ENCODE peak calls at places on chromosomes 3 and 15, in ten cellular contexts. X is activated CD4-positive, alpha-beta T cell treated with anti-CD3 and anti-CD28 coated beads, Interleukin-2, amount 50 U/mL, for 48 hours; J is heart left ventricle; O is NAMALWA; I is hepatocyte; E is ascending aorta; K is fibroblast of mammary gland; Z is mucosa of descending colon; W is left ventricle myocardium superior; C is AG10803. U is an unnamed sample.

GRCh38 chr3:130974201-130974600 is 52.4 kb downstream of the ASTE1 start:
- DNase-seq in I (no peak), C (no peak), O (no peak), K (no peak), E (no peak), Z (no peak), J (no peak), W (no peak), X (no peak), U (no peak)

GRCh38 chr15:69798481-69799315 is 299.0 kb downstream of the TLE3 start:
- DNase-seq in I (no peak), J (no peak), X (no peak), O (no peak), E (peak; percentile 60), C (no peak), K (peak; percentile 28), W (peak; percentile 50), Z (no peak), U (no peak)

GRCh38 chr15:27028836-27029482 is 58.0 kb downstream of the GABRG3 start:
- DNase-seq in J (no peak), X (no peak), K (no peak), Z (no peak), O (no peak), I (no peak), E (no peak), W (no peak), C (peak; percentile 14), U (no peak)

GRCh38 chr3:39990532-39990931 is 181.1 kb downstream of the MYRIP start:
- DNase-seq in K (peak; percentile 73), J (no peak), X (peak; percentile 7), Z (no peak), W (no peak), C (peak; percentile 36), E (no peak), O (peak; percentile 71), I (peak; percentile 58), U (no peak)

GRCh38 chr3:25297667-25298585 is 130.1 kb upstream of the RARB start:
- DNase-seq in W (no peak), K (peak; percentile 60), C (no peak), X (no peak), E (no peak), J (no peak), Z (no peak), I (no peak), O (no peak), U (peak; percentile 69)

GRCh38 chr3:145197051-145197562 is 963.9 kb downstream of the PLOD2 start:
- DNase-seq in X (no peak), O (no peak), Z (no peak), I (peak; percentile 14), J (no peak), W (no peak), C (no peak), K (no peak), E (no peak), U (no peak)

GRCh38 chr15:83284563-83285283 is at the start of gene BNC1:
- DNase-seq in E (no peak), K (no peak), I (peak; percentile 23), C (peak; percentile 26), J (no peak), W (no peak), X (no peak), O (no peak), Z (no peak), U (no peak)

GRCh38 chr3:46664971-46665762 is 28.3 kb downstream of the ALS2CL start:
- DNase-seq in Z (no peak), C (no peak), O (no peak), K (no peak), E (peak; percentile 48), X (no peak), W (peak; percentile 55), I (no peak), J (peak; percentile 39), U (no peak)

GRCh38 chr15:101348643-101349496 is 53.8 kb upstream of the SNRPA1 start:
- DNase-seq in Z (no peak), K (no peak), O (no peak), C (no peak), W (peak; percentile 62), E (no peak), J (no peak), X (no peak), I (no peak), U (no peak)

GRCh38 chr15:74053941-74054529 is 28.3 kb downstream of the GOLGA6A start:
- DNase-seq in O (peak; percentile 79), C (peak; percentile 95), K (peak; percentile 83), X (peak; percentile 75), W (peak; percentile 82), E (peak; percentile 86), J (peak; percentile 88), I (peak; percentile 85), Z (peak; percentile 80), U (no peak)

GRCh38 chr15:86231864-86232801 is 152.5 kb downstream of the AGBL1 start:
- DNase-seq in O (peak; percentile 48), Z (peak; percentile 30), E (no peak), K (peak; percentile 27), C (peak; percentile 26), X (peak; percentile 31), W (peak; percentile 25), J (no peak), I (peak; percentile 73), U (no peak)

GRCh38 chr3:188788621-188789081 is 383.1 kb upstream of the TPRG1 start:
- DNase-seq in W (no peak), Z (no peak), K (peak; percentile 96), O (no peak), X (peak; percentile 74), C (peak; percentile 90), I (no peak), J (no peak), E (no peak), U (no peak)

GRCh38 chr3:58874248-58874741 is 175.5 kb downstream of the CFAP20DC start:
- DNase-seq in I (no peak), E (no peak), W (no peak), Z (no peak), O (no peak), K (peak; percentile 21), J (no peak), C (peak; percentile 9), X (no peak), U (no peak)

GRCh38 chr15:58628206-58629057 is 121.1 kb downstream of the ADAM10 start:
- DNase-seq in C (no peak), I (no peak), Z (no peak), X (no peak), W (no peak), K (peak; percentile 12), J (no peak), E (no peak), O (peak; percentile 38), U (no peak)

GRCh38 chr15:67413770-67414429 is 107.0 kb upstream of the C15orf61 start:
- DNase-seq in C (peak; percentile 29), E (no peak), K (peak; percentile 53), J (no peak), X (no peak), Z (no peak), O (no peak), W (no peak), I (peak; percentile 57), U (no peak)

GRCh38 chr15:78761891-78762385 is 49.3 kb downstream of the ADAMTS7 start:
- DNase-seq in K (no peak), C (no peak), X (no peak), O (no peak), I (no peak), Z (no peak), E (no peak), W (peak; percentile 19), J (no peak), U (no peak)

GRCh38 chr3:159244927-159245326 is 443.1 kb downstream of the MFSD1 start:
- DNase-seq in C (no peak), X (no peak), Z (no peak), J (no peak), W (no peak), K (no peak), O (no peak), I (no peak), E (no peak), U (no peak)

GRCh38 chr3:126540946-126541627 is 17.1 kb downstream of the CHST13 start:
- DNase-seq in C (no peak), K (no peak), X (no peak), E (peak; percentile 40), Z (no peak), J (peak; percentile 48), I (no peak), W (peak; percentile 18), O (no peak), U (no peak)

GRCh38 chr3:153219147-153219546 is 57.1 kb downstream of the RAP2B start:
- DNase-seq in Z (no peak), K (peak; percentile 53), I (no peak), X (no peak), J (no peak), O (no peak), C (peak; percentile 67), W (no peak), E (no peak), U (no peak)

GRCh38 chr15:60363024-60363674 is 34.6 kb downstream of the ANXA2 start:
- DNase-seq in K (no peak), W (no peak), Z (no peak), E (no peak), J (no peak), X (no peak), C (no peak), O (no peak), I (no peak), U (no peak)

GRCh38 chr3:9826815-9827574 is 16.8 kb downstream of the RPUSD3 start:
- DNase-seq in C (no peak), J (no peak), K (peak; percentile 30), Z (no peak), E (no peak), O (peak; percentile 72), W (peak; percentile 13), X (no peak), I (no peak), U (no peak)

GRCh38 chr15:90336705-90337141 is 15.4 kb upstream of the ZNF774 start:
- DNase-seq in W (no peak), O (no peak), C (peak; percentile 46), K (peak; percentile 53), Z (no peak), X (no peak), E (no peak), I (no peak), J (no peak), U (no peak)

GRCh38 chr15:40493089-40493840 is 22.5 kb downstream of the CHST14 start:
- DNase-seq in W (no peak), O (no peak), I (no peak), Z (no peak), J (no peak), C (no peak), K (peak; percentile 34), E (no peak), X (peak; percentile 60), U (no peak)

GRCh38 chr3:171459130-171459941 is 869 bp downstream of the TNIK start:
- DNase-seq in E (peak; percentile 65), Z (peak; percentile 80), O (no peak), W (peak; percentile 50), C (peak; percentile 23), K (peak; percentile 19), X (peak; percentile 53), J (peak; percentile 66), I (peak; percentile 41), U (no peak)

GRCh38 chr3:75737831-75738493 is 47.4 kb downstream of the ZNF717 start:
- DNase-seq in Z (no peak), K (peak; percentile 30), X (no peak), W (no peak), C (no peak), O (no peak), J (no peak), E (no peak), I (no peak), U (no peak)

GRCh38 chr3:57061556-57061955 is 1.1 kb downstream of the SPATA12 start:
- DNase-seq in E (no peak), J (no peak), X (no peak), Z (no peak), I (no peak), W (no peak), K (no peak), C (no peak), O (no peak), U (no peak)

GRCh38 chr3:45226206-45226915 is at the start of gene TMEM158:
- DNase-seq in O (no peak), W (peak; percentile 92), E (peak; percentile 87), Z (peak; percentile 92), I (peak; percentile 90), K (peak; percentile 71), J (peak; percentile 91), X (peak; percentile 84), C (peak; percentile 68), U (no peak)

GRCh38 chr3:58032186-58032585 is 24.0 kb downstream of the FLNB start:
- DNase-seq in X (no peak), W (no peak), K (peak; percentile 79), J (no peak), O (no peak), I (no peak), E (no peak), C (peak; percentile 70), Z (no peak), U (no peak)

U was measured in smooth muscle cell of the brain vasculature.